ENCODE peak calls at places on chromosomes 6 and 20, in nine cellular contexts. H, L, Q, F, Z, P, U, N and S are unnamed samples.

GRCh38 chr6:132365319-132365907 is 35.9 kb downstream of the MOXD1 start:
- DNase-seq in H (no peak), L (peak), Q (no peak), F (no peak), Z (no peak), P (peak), U (no peak), N (no peak), S (no peak)

GRCh38 chr6:75094614-75095321 is 111.1 kb downstream of the COL12A1 start:
- DNase-seq in H (no peak), L (no peak), Q (no peak), F (peak), Z (peak), P (no peak), U (no peak), N (no peak), S (no peak)

GRCh38 chr6:134379086-134379485 is 61.2 kb upstream of the SGK1 start:
- DNase-seq in H (peak), L (peak), Q (no peak), F (no peak), Z (no peak), P (peak), U (peak), N (no peak), S (no peak)

GRCh38 chr20:10671850-10672578 is 1.8 kb downstream of the JAG1 start:
- DNase-seq in H (peak), L (peak), Q (peak), F (no peak), Z (no peak), P (no peak), U (peak), N (no peak), S (peak)

GRCh38 chr20:17169575-17170136 is 57.2 kb upstream of the PCSK2 start:
- DNase-seq in H (no peak), L (peak), Q (no peak), F (no peak), Z (no peak), P (peak), U (no peak), N (no peak), S (no peak)

GRCh38 chr20:7302256-7302655 is 534.8 kb downstream of the BMP2 start:
- DNase-seq in H (no peak), L (peak), Q (no peak), F (no peak), Z (no peak), P (no peak), U (peak), N (no peak), S (no peak)

GRCh38 chr6:37556884-37557644 is 57.4 kb upstream of the CCDC167 start:
- DNase-seq in H (no peak), L (no peak), Q (peak), F (no peak), Z (no peak), P (no peak), U (no peak), N (no peak), S (no peak)

GRCh38 chr20:37381621-37382538 is 35.9 kb downstream of the SRC start:
- DNase-seq in H (peak), L (peak), Q (no peak), F (no peak), Z (no peak), P (no peak), U (peak), N (no peak), S (peak)

GRCh38 chr6:104402572-104402971 is 457.1 kb downstream of the HACE1 start:
- DNase-seq in H (no peak), L (no peak), Q (no peak), F (no peak), Z (no peak), P (no peak), U (no peak), N (no peak), S (no peak)

GRCh38 chr6:151068761-151069312 is 170.9 kb upstream of the AKAP12 start:
- DNase-seq in H (no peak), L (no peak), Q (no peak), F (peak), Z (peak), P (no peak), U (no peak), N (no peak), S (no peak)

GRCh38 chr20:53494753-53495152 is 98.9 kb downstream of the ZNF217 start:
- DNase-seq in H (no peak), L (no peak), Q (no peak), F (no peak), Z (no peak), P (no peak), U (no peak), N (no peak), S (no peak)

GRCh38 chr6:100096356-100096755 is 102.3 kb upstream of the MCHR2 start:
- DNase-seq in H (no peak), L (no peak), Q (no peak), F (no peak), Z (no peak), P (no peak), U (no peak), N (no peak), S (no peak)

GRCh38 chr20:164618-165017 is 7.4 kb downstream of the DEFB127 start:
- DNase-seq in H (no peak), L (no peak), Q (no peak), F (no peak), Z (no peak), P (no peak), U (no peak), N (no peak), S (no peak)

GRCh38 chr20:34570859-34571306 is 12.4 kb downstream of the MAP1LC3A start:
- DNase-seq in H (no peak), L (peak), Q (no peak), F (peak), Z (peak), P (peak), U (no peak), N (peak), S (no peak)

GRCh38 chr6:14399635-14400034 is 282.1 kb downstream of the CD83 start:
- DNase-seq in H (no peak), L (no peak), Q (no peak), F (no peak), Z (no peak), P (no peak), U (no peak), N (no peak), S (no peak)

GRCh38 chr6:93644611-93645010 is 225.3 kb upstream of the EPHA7 start:
- DNase-seq in H (no peak), L (no peak), Q (no peak), F (no peak), Z (peak), P (no peak), U (no peak), N (peak), S (no peak)

GRCh38 chr6:31713465-31713864 is 1.7 kb upstream of the LY6G6D start:
- DNase-seq in H (no peak), L (no peak), Q (no peak), F (no peak), Z (no peak), P (no peak), U (peak), N (no peak), S (no peak)

GRCh38 chr6:15433517-15433874 is 187.6 kb downstream of the JARID2 start:
- DNase-seq in H (no peak), L (peak), Q (no peak), F (no peak), Z (no peak), P (no peak), U (no peak), N (no peak), S (no peak)

GRCh38 chr20:46648903-46649649 is 2.2 kb downstream of the SLC13A3 start:
- DNase-seq in H (no peak), L (peak), Q (no peak), F (no peak), Z (no peak), P (peak), U (no peak), N (no peak), S (no peak)

GRCh38 chr6:170404036-170404435 is 97.5 kb downstream of the FAM120B start:
- DNase-seq in H (no peak), L (peak), Q (no peak), F (no peak), Z (no peak), P (no peak), U (no peak), N (no peak), S (no peak)

GRCh38 chr6:111852704-111853103 is 20.5 kb downstream of the FYN start:
- DNase-seq in H (no peak), L (no peak), Q (no peak), F (no peak), Z (peak), P (no peak), U (no peak), N (no peak), S (no peak)

GRCh38 chr6:7087066-7087465 is 20.7 kb upstream of the RREB1 start:
- DNase-seq in H (no peak), L (peak), Q (peak), F (no peak), Z (peak), P (peak), U (peak), N (no peak), S (no peak)

GRCh38 chr6:169956580-169956979 is 205.2 kb downstream of the ERMARD start:
- DNase-seq in H (no peak), L (no peak), Q (no peak), F (no peak), Z (no peak), P (no peak), U (peak), N (no peak), S (peak)

GRCh38 chr6:20564777-20565176 is 30.5 kb downstream of the CDKAL1 start:
- DNase-seq in H (no peak), L (no peak), Q (no peak), F (no peak), Z (peak), P (no peak), U (no peak), N (peak), S (no peak)

GRCh38 chr6:41894366-41895299 is 542 bp downstream of the USP49 start:
- DNase-seq in H (no peak), L (peak), Q (peak), F (no peak), Z (peak), P (peak), U (no peak), N (no peak), S (no peak)

GRCh38 chr20:38804243-38804642 is 1.3 kb upstream of the PPP1R16B start:
- DNase-seq in H (no peak), L (no peak), Q (no peak), F (no peak), Z (no peak), P (no peak), U (no peak), N (no peak), S (no peak)

GRCh38 chr6:151999194-151999593 is 191.7 kb downstream of the ESR1 start:
- DNase-seq in H (no peak), L (no peak), Q (peak), F (no peak), Z (no peak), P (no peak), U (no peak), N (no peak), S (no peak)

GRCh38 chr20:34675993-34676641 is 775 bp downstream of the PIGU start:
- DNase-seq in H (no peak), L (no peak), Q (no peak), F (no peak), Z (no peak), P (no peak), U (no peak), N (no peak), S (no peak)

GRCh38 chr6:135833806-135834205 is 17.7 kb upstream of the PDE7B start:
- DNase-seq in H (no peak), L (no peak), Q (no peak), F (no peak), Z (no peak), P (no peak), U (no peak), N (no peak), S (no peak)

GRCh38 chr6:105646391-105646867 is 243.5 kb upstream of the PREP start:
- DNase-seq in H (no peak), L (no peak), Q (no peak), F (no peak), Z (no peak), P (no peak), U (no peak), N (peak), S (no peak)

GRCh38 chr20:19756756-19757486 is 1.1 kb upstream of the RIN2 start:
- DNase-seq in H (no peak), L (no peak), Q (peak), F (no peak), Z (no peak), P (no peak), U (no peak), N (no peak), S (no peak)

GRCh38 chr6:166744654-166745134 is 117.6 kb upstream of the RPS6KA2 start:
- DNase-seq in H (no peak), L (peak), Q (no peak), F (no peak), Z (no peak), P (peak), U (peak), N (no peak), S (no peak)

GRCh38 chr20:46160661-46161060 is 42.5 kb downstream of the CD40 start:
- DNase-seq in H (no peak), L (no peak), Q (no peak), F (no peak), Z (no peak), P (no peak), U (no peak), N (no peak), S (no peak)

GRCh38 chr6:159103396-159104162 is 58.8 kb upstream of the TAGAP start:
- DNase-seq in H (no peak), L (peak), Q (no peak), F (no peak), Z (no peak), P (no peak), U (peak), N (no peak), S (no peak)

GRCh38 chr20:49187330-49188100 is 619 bp downstream of the STAU1 start:
- DNase-seq in H (peak), L (peak), Q (no peak), F (no peak), Z (no peak), P (no peak), U (peak), N (no peak), S (peak)

GRCh38 chr6:43495409-43495941 is 14.7 kb downstream of the LRRC73 start:
- DNase-seq in H (no peak), L (peak), Q (peak), F (no peak), Z (no peak), P (peak), U (peak), N (peak), S (no peak)

GRCh38 chr6:1554881-1555569 is 54.7 kb upstream of the FOXC1 start:
- DNase-seq in H (peak), L (peak), Q (no peak), F (no peak), Z (peak), P (peak), U (peak), N (peak), S (peak)